ENCODE peak calls at places on chromosome 4, in four cellular contexts. H, Q, N and F are unnamed samples. For H3K4me1, the result is how much of the 10 kb centered on the place peaks cover.

GRCh38 chr4:154506253-154506652 is 14.7 kb upstream of the DCHS2 start:
- DNase-seq in Q (no peak), H (peak), N (peak), F (no peak)

GRCh38 chr4:137896221-137896737 is 345.9 kb downstream of the SLC7A11 start:
- DNase-seq in H (no peak), N (no peak), Q (no peak), F (no peak)

GRCh38 chr4:141905751-141906150 is 269.4 kb downstream of the IL15 start:
- DNase-seq in H (no peak), N (peak), Q (no peak), F (no peak)

GRCh38 chr4:180057891-180058643 is 2185.1 kb upstream of the TENM3 start:
- DNase-seq in N (peak), H (no peak), Q (peak), F (no peak)

GRCh38 chr4:128615197-128615596 is 194.3 kb upstream of the JADE1 start:
- DNase-seq in H (no peak), N (no peak), Q (no peak), F (no peak)

GRCh38 chr4:137122876-137123275 is 409.4 kb downstream of the PCDH18 start:
- DNase-seq in Q (no peak), N (no peak), H (no peak), F (no peak)

GRCh38 chr4:4575284-4576211 is 33.7 kb upstream of the STX18 start:
- DNase-seq in N (peak), H (no peak), Q (peak), F (no peak)

GRCh38 chr4:10296730-10297129 is 160.5 kb downstream of the ZNF518B start:
- DNase-seq in Q (no peak), N (no peak), H (no peak), F (peak)

GRCh38 chr4:2280531-2281300 is 18.8 kb upstream of the MXD4 start:
- DNase-seq in N (no peak), Q (no peak), H (no peak), F (no peak)

GRCh38 chr4:164381859-164382258 is 372.1 kb upstream of the SMIM31 start:
- DNase-seq in Q (no peak), N (no peak), H (no peak), F (no peak)

GRCh38 chr4:164379694-164380093 is 374.2 kb upstream of the SMIM31 start:
- DNase-seq in N (no peak), Q (no peak), H (no peak), F (no peak)

GRCh38 chr4:164384416-164384815 is 369.5 kb upstream of the SMIM31 start:
- DNase-seq in Q (no peak), N (no peak), H (no peak), F (no peak)

DNA sequence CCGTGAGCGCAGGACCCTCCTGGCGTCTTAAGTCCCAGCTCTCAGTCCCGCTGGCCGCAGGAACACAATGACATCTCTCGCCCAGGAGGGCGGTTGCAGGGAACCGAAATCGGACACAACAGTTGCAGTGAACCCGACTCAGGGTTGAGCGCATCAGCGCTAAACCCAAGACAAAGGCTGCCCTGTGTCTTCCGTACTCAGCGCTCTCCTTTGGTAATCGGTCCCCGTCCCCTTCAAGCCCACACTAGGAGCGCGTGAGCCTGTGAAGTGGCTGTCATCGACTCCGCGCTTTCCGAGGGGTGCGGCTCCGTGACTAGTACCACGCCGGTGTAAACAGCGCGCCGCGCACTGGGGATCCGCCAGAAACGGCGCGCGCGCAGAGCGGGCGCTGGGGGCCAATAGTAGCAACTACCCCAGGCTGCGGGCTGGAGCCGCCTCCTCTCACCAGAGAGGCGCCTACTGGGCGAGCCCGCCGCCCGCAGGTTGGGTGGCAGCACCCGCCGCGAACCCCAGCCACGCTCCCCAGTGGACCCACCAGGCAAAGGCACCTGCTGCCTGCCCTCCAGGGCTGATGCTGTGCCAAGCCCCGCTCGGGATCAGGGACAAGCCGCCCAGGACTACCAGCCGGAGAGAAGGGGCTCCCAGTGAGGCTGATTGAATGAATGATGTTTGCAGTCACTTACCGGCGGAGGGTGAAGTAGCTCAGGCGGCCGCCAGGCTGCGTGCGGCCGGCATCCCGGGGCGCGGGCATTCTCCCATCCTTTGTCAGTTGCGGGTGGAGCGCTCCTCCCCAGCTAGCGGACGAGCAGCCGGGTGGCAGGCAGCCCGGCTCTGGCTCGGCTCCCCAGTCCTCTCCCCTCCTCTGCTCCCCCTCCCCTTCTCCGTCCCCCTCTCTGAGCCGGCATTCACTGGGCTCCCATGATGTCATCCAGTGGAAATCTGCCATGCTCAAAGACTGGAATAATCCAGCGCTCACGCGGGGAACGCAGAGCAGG is 370.4 kb upstream of the SMIM31 start:
- DNase-seq in N (peak), Q (peak), H (no peak), F (no peak)
- H3K4me3 ChIP-seq in N (peak), Q (peak), H (no peak), F (peak)

GRCh38 chr4:168028568-168028967 is 63.8 kb upstream of the ANXA10 start:
- DNase-seq in N (no peak), H (no peak), Q (peak), F (no peak)
- TF ChIP-seq CTCF in N (peak), H (no peak), Q (peak), F (no peak)

DNA sequence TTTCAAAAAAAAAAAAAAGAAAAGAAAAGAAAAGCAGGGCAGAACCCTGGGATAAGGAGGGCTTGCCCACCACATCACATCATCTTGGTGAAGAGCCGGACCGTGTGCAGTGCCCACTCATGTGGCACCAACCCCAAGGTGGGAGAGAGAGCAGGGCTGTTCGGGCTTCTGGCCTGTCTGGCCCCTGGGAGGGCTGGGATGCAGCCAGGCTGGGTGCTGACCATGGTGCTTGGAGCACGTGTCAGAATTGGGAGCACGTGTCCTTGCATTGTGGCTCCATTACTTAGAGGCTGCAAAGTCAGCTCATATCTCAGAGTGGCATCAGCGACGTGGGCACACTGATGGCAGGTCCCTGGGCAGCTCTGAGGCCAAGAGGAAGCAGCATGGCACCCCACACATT is 100.9 kb upstream of the AFAP1 start:
- DNase-seq in Q (no peak), H (no peak), N (no peak), F (no peak)
- H3K4me1 ChIP-seq in Q (under half), H (under half), N (under half), F (under half)

DNA sequence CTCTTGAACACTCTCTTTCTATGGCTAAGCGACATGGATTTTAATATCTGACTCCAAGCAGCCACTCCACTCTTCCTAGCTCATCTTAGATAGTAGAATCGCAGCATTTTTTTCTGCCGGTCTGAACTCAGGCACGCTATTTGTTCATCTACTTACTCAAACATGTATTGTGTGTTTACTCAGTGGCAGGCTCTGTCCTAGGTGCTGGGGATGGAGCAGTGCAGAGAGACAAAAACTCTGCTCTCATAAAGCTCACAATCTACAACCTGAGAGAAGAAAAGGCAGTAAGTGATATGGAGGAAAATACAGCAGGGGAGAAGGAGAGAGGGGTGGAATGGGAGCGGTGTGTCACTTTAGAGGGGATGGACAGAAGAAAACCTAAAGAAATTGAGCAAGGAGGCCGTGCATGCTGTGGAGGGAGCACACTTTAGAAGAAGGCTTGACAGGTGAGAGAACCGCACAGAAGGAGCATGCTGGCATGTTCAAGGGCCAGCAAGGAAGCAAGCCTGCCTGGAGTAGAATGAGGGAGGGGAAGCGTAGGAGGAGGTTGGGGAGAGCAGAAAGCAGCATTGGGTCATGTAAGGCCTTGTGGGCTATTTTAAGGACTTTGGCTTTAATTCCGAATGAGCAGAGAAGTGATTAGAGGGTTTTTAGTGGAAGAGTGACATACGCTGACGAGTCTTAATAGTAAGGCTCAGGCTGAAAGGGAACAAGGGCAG is 132.0 kb downstream of the ANK2 start:
- DNase-seq in H (no peak), N (no peak), Q (no peak), F (no peak)
- H3K4me3 ChIP-seq in H (no peak), N (no peak), Q (no peak), F (no peak)

GRCh38 chr4:103365285-103365684 is 167.1 kb upstream of the CENPE start:
- DNase-seq in N (no peak), Q (no peak), H (no peak), F (no peak)
- TF ChIP-seq CTCF in N (no peak), Q (no peak), H (no peak), F (no peak)